ENCODE peak calls at places on chromosomes 5 and 9, in six cellular contexts. F is A549, W is fibroblast of the aortic adventitia, Y is HL-60, Z is nephron progenitor cell, U is spleen. N is an unnamed sample.

GRCh38 chr9:109314011-109314531 is 6.8 kb downstream of the EPB41L4B start:
- DNase-seq in F (no peak), W (no peak), Y (no peak), Z (no peak), U (no peak), N (no peak)

GRCh38 chr9:2199999-2200796 is 185.1 kb downstream of the SMARCA2 start:
- DNase-seq in F (no peak), W (no peak), Y (no peak), Z (no peak), U (no peak), N (no peak)

GRCh38 chr9:127583605-127584053 is 28.4 kb upstream of the STXBP1 start:
- DNase-seq in F (no peak), W (peak; percentile 99), Y (no peak), Z (no peak), U (no peak), N (no peak)

GRCh38 chr5:180648658-180649296 is 623 bp downstream of the FLT4 start:
- DNase-seq in F (peak; percentile 33), W (no peak), Y (no peak), Z (peak; percentile 80), U (no peak), N (no peak)

GRCh38 chr9:26725573-26725972 is 167.0 kb downstream of the CAAP1 start:
- DNase-seq in F (no peak), W (peak; percentile 25), Y (no peak), Z (no peak), U (no peak), N (no peak)

GRCh38 chr9:100474082-100474949 is 1.4 kb downstream of the TMEFF1 start:
- DNase-seq in F (no peak), W (no peak), Y (no peak), Z (peak; percentile 35), U (no peak), N (no peak)

GRCh38 chr9:111349766-111350165 is 19.7 kb upstream of the OR2K2 start:
- DNase-seq in F (peak; percentile 27), W (no peak), Y (no peak), Z (no peak), U (no peak), N (no peak)

GRCh38 chr5:1666221-1666620 is 133.4 kb downstream of the MRPL36 start:
- DNase-seq in F (no peak), W (no peak), Y (no peak), Z (no peak), U (no peak), N (no peak)

GRCh38 chr5:94577466-94578245 is 40.7 kb downstream of the KIAA0825 start:
- DNase-seq in F (no peak), W (peak; percentile 2), Y (no peak), Z (no peak), U (no peak), N (no peak)

GRCh38 chr9:78592866-78593265 is 295.9 kb downstream of the PSAT1 start:
- DNase-seq in F (no peak), W (no peak), Y (no peak), Z (no peak), U (no peak), N (no peak)

GRCh38 chr5:27020965-27021364 is 17.4 kb downstream of the CDH9 start:
- DNase-seq in F (peak; percentile 34), W (peak; percentile 28), Y (no peak), Z (no peak), U (no peak), N (no peak)

GRCh38 chr9:137286980-137287383 is 9.5 kb downstream of the TOR4A start:
- DNase-seq in F (peak; percentile 88), W (peak; percentile 56), Y (no peak), Z (peak; percentile 43), U (peak; percentile 51), N (no peak)

GRCh38 chr5:61802456-61802855 is 470.4 kb downstream of the ZSWIM6 start:
- DNase-seq in F (peak; percentile 10), W (no peak), Y (no peak), Z (no peak), U (no peak), N (no peak)

GRCh38 chr5:82159014-82159413 is 119.1 kb downstream of the RPS23 start:
- DNase-seq in F (peak; percentile 67), W (peak; percentile 69), Y (no peak), Z (no peak), U (no peak), N (no peak)

GRCh38 chr9:114057161-114057560 is 20.9 kb downstream of the AMBP start:
- DNase-seq in F (no peak), W (no peak), Y (no peak), Z (no peak), U (peak; percentile 43), N (no peak)

GRCh38 chr5:127934791-127935256 is 148.7 kb upstream of the SLC12A2 start:
- DNase-seq in F (peak; percentile 99), W (peak; percentile 67), Y (no peak), Z (no peak), U (no peak), N (no peak)

GRCh38 chr9:125534934-125535701 is 171.9 kb downstream of the MAPKAP1 start:
- DNase-seq in F (no peak), W (no peak), Y (no peak), Z (no peak), U (no peak), N (no peak)

DNA sequence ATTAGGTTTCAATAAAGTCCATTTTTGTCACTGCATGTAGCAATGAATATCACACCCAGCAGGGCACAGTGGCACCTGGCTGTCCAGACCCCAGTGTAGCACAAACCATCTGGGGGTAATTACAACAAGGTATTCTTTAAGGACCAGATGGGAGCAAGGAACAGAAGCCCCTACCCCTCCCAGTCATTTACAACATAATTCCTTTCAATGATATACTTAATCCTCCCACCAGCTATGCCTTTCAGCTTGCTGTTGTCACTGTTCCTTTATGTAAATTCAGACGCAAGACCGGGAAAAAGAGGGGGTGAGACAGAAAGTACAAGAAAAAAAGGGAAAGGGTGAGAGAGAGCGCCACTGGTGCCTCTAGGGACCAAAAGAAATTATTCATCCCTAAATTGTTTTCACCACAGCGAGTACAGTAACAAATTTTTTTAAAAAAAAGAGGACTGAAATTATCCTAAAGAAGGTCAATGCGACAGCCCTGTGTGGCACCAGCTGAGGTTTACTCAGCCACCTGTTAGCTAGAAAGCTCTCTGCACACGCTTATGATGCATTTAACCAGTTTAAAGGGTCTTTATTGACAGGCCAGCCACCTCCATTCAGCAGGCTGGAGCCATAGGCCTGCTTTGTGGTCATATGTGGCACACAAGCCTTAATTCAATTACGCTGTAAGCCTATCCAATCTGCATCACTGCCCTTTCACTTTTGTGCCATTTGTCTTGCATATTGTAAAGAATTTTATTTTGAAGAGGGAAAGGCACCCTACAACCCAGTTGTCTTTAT is 210.2 kb upstream of the ISL1 start:
- DNase-seq in F (no peak), W (no peak), Y (no peak), Z (no peak), U (no peak), N (no peak)
- TF ChIP-seq CTCF in F (no peak), W (no peak), Y (no peak), Z (no peak), U (no peak), N (no peak)

DNA sequence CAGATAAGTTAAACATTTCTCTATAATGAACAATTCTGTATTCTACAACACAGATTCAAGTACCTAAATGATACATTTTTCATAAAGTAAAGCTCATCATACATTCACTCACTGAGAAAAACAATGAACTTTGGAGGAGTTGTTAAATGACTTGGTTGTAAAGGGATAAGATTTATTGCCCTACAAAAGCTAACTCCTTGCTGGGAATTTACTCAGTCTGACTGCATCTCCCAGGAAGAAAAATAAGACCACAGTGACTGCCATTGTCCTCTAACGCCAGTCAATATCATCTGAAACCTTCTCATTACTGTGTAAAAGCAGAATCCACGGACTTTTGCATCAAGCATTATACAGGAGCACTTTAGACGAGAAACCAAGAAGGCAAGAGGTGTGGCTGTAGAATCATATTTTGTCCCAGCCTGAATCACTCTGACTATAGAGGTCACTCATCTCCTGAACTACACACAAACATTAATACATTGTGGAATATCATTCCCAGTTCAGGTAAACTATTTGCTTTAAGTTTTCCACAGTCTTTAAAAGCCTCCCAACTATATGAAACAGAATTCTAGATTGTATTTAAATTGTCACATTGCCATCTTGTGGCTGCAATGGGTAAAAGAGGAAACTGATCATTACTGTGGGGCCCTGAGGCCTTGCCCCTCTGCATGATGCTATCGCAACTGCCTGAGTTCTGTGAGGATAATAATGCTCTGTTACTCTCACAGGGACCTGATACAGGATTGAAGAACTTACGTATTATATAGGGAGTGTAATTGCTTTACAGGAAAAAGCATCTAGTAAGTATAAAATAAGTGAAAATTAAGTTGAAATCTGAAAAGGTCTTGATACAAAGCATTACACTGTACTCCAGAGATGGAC is 142.9 kb downstream of the SLCO4C1 start:
- DNase-seq in F (peak; percentile 29), W (peak; percentile 23), Y (no peak), Z (peak; percentile 22), U (no peak), N (no peak)
- TF ChIP-seq CTCF in F (peak; percentile 38), W (peak; percentile 16), Y (peak; percentile 14), Z (peak; percentile 57), U (no peak), N (peak; percentile 76)

DNA sequence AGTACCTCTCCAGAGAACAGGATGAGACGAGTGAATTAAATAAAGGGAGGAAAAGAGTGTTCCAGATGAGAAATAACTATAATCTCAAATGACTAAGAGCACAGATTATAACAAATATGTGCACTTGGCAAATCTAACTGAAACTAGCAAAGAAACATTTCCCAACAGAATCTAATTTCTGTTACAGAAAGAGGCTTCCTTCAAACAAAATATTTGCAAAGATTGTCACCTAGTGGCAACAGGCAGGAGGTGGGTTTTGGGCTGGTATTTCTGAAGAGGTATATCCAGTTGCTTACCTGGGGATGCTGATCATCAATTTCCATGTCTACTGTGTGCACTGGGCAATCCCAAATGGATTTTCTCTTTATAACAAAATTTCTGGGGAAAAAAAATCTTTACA is 5.6 kb upstream of the SPDL1 start:
- DNase-seq in F (peak; percentile 33), W (peak; percentile 87), Y (no peak), Z (no peak), U (no peak), N (no peak)
- TF ChIP-seq CTCF in F (peak; percentile 63), W (peak; percentile 80), Y (no peak), Z (peak; percentile 45), U (no peak), N (no peak)

GRCh38 chr5:40680741-40681350 is 1.1 kb downstream of the PTGER4 start:
- DNase-seq in F (no peak), W (no peak), Y (no peak), Z (peak; percentile 35), U (peak; percentile 89), N (peak; percentile 70)
- TF ChIP-seq CTCF in F (no peak), W (peak; percentile 5), Y (no peak), Z (no peak), U (no peak), N (peak; percentile 57)

GRCh38 chr5:169850407-169850806 is 129.9 kb downstream of the INSYN2B start:
- DNase-seq in F (peak; percentile 30), W (no peak), Y (no peak), Z (no peak), U (no peak), N (no peak)
- TF ChIP-seq CTCF in F (peak; percentile 9), W (no peak), Y (no peak), Z (no peak), U (no peak), N (peak; percentile 35)

DNA sequence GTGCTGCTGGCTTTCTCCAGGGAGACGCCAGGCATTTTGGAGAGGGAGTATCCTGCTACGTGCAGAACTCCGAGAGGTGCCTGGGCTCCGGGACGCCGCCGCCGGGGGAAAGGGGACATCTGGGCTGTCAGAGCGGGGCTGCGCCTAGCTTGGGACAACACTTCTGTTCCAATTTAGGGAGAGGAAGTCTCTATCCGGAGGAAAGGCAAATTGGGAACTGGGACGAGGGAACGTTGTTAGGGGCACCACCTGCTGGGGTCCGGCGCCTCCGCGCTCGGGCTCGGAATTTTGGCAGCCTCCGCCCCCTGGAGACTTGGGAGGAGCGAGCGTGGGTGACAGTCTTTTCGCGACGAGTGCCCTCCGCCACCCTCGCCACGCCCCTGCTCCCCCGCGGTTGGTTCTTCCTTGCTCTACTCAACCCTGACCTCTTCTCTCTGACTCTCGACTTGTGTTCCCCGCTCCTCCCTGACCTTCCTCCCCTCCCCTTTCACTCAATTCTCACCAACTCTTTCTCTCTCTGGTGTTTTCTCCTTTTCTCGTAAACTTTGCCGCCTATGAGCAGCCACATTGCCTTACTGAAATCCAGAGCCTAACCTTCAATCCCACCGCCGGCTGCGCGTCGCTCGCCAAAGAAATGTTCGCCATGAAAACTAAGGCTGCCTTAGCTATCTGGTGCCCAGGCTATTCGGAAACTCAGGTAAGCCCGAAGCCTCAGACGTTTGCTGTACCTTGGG is 1.6 kb downstream of the TSLP start:
- DNase-seq in F (no peak), W (peak; percentile 44), Y (no peak), Z (peak; percentile 84), U (peak; percentile 85), N (no peak)
- TF ChIP-seq CTCF in F (no peak), W (no peak), Y (no peak), Z (peak; percentile 7), U (no peak), N (no peak)